ENCODE peak calls at places on chromosomes 16 and 17, in seven cellular contexts. G, I, M, Y, W, Q and P are unnamed samples. For H3K4me1, the result is how much of the 10 kb centered on the place peaks cover.

GRCh38 chr16:88772871-88773811 is 11.9 kb downstream of the PIEZO1 start:
- DNase-seq in Y (peak), M (no peak), G (no peak), W (peak), I (no peak), Q (no peak), P (peak)

GRCh38 chr16:89061590-89062380 is 31.9 kb upstream of the ACSF3 start:
- DNase-seq in G (no peak), Y (peak), Q (no peak), W (no peak), I (no peak), M (no peak), P (no peak)

GRCh38 chr16:55760665-55761035 is 72.2 kb downstream of the CES1 start:
- DNase-seq in W (no peak), I (peak), Q (no peak), G (no peak), M (no peak), Y (no peak), P (no peak)

GRCh38 chr17:65514082-65514481 is 47.4 kb downstream of the AXIN2 start:
- DNase-seq in I (no peak), G (no peak), Y (no peak), W (no peak), Q (no peak), M (no peak), P (no peak)

GRCh38 chr16:47374629-47375028 is 86.2 kb downstream of the ITFG1 start:
- DNase-seq in M (no peak), Y (no peak), G (no peak), W (no peak), I (no peak), Q (no peak), P (no peak)

GRCh38 chr16:19166500-19166899 is 1.5 kb upstream of the SYT17 start:
- DNase-seq in G (no peak), I (peak), M (no peak), Q (no peak), Y (no peak), W (no peak), P (no peak)

GRCh38 chr16:30934827-30935557 is 11.6 kb downstream of the FBXL19 start:
- DNase-seq in Q (no peak), M (no peak), Y (peak), W (peak), I (no peak), G (peak), P (no peak)

GRCh38 chr17:76239538-76240274 is 587 bp downstream of the RNF157 start:
- DNase-seq in Y (peak), M (no peak), G (no peak), W (no peak), I (no peak), Q (no peak), P (peak)

GRCh38 chr17:68511254-68511670 is 968 bp upstream of the PRKAR1A start:
- DNase-seq in G (no peak), W (no peak), I (no peak), Q (no peak), Y (no peak), M (no peak), P (no peak)

GRCh38 chr17:65888649-65889048 is 303.3 kb downstream of the CEP112 start:
- DNase-seq in G (no peak), I (no peak), Y (no peak), Q (no peak), M (no peak), W (no peak), P (no peak)

GRCh38 chr16:58077796-58078195 is 51.4 kb downstream of the CFAP20 start:
- DNase-seq in Q (no peak), Y (no peak), W (no peak), G (no peak), M (no peak), I (no peak), P (no peak)

GRCh38 chr16:78505544-78506371 is 406.3 kb downstream of the WWOX start:
- DNase-seq in Q (no peak), G (peak), Y (no peak), W (peak), I (peak), M (peak), P (no peak)

GRCh38 chr17:39208136-39208535 is 8.1 kb downstream of the RPL19 start:
- DNase-seq in W (no peak), Y (no peak), I (peak), M (no peak), G (no peak), Q (no peak), P (no peak)

GRCh38 chr16:70789231-70789926 is 11.6 kb downstream of the VAC14 start:
- DNase-seq in I (no peak), G (peak), W (peak), M (no peak), Q (no peak), Y (no peak), P (peak)

GRCh38 chr16:4511441-4512082 is 27.0 kb downstream of the CDIP1 start:
- DNase-seq in G (peak), Y (peak), W (no peak), Q (no peak), I (no peak), M (no peak), P (peak)

GRCh38 chr16:9557266-9557665 is 465.8 kb downstream of the HAPSTR1 start:
- DNase-seq in I (no peak), M (no peak), Q (no peak), G (no peak), Y (no peak), W (no peak), P (no peak)

GRCh38 chr17:29622337-29623282 is at the start of gene CORO6:
- DNase-seq in M (no peak), G (peak), Q (peak), W (peak), Y (peak), I (peak), P (no peak)

GRCh38 chr17:50288306-50288705 is 14.0 kb downstream of the TMEM92 start:
- DNase-seq in W (no peak), M (no peak), I (no peak), Q (no peak), Y (no peak), G (no peak), P (no peak)
- H3K4me1 ChIP-seq in W (under half), M (half or more), I (under half), Q (under half), Y (under half), G (under half), P (under half)

DNA sequence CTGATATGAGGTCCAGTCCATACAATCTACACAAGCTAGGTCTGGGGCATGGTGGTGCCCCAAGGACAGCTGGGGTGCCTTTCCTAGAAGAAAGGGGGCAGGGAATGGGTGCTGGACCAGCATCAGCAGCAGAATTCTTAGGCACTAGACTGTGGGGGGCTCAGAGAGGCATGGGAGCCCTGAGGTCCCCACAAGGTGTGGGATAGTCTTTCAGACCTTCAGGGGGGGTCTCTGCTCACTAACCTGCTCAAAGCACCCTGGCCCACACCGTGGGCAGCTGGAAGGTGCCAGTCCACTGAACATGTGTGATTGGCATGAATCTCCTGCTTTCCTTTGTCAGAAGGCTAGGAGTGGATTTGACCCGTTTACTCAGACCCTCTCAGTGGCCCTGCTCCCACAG is 26.1 kb upstream of the C16orf78 start:
- DNase-seq in M (no peak), I (no peak), Y (no peak), W (no peak), G (no peak), Q (no peak), P (no peak)
- H3K4me1 ChIP-seq in M (under half), I (under half), Y (under half), W (under half), G (under half), Q (under half), P (under half)

DNA sequence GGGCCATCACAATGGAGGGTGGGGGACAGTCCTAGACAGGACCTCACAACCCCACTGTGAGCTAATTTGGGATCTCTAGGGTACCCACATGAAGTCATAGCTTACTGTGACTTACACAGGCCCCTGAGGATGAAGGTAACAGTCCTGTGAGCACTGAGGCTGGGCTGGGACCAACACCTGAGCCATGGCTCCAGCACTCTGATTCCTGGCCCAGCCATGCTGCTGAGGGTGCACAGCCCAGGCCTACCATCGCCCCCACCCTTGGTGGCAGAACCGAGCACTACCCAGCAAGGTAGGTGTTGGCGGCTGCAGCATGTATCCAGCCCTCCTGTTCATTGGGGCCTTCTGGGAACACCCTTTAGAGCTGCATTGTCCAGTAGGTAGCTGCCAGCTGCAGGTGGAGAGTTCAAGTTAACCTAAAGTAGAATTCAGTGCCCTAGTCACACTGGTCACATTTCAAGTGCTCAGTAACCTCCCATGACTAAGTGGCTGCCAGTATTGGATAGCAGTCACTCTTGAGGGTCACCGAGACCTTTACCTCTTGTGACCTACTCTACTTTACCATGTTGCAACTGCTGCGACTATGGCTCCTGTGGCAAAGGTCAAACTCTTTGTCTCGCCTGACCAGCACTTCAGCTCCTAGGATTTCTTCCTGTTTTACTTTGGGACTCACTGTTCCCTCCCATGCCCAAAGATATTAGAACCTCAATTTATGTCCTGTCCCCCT is 11.6 kb downstream of the AKAP1 start:
- DNase-seq in G (no peak), I (no peak), W (peak), Q (no peak), Y (no peak), M (no peak), P (no peak)
- H3K4me1 ChIP-seq in G (half or more), I (under half), W (half or more), Q (under half), Y (under half), M (half or more), P (under half)

GRCh38 chr17:10384175-10384574 is 11.4 kb upstream of the MYH13 start:
- DNase-seq in Q (no peak), I (no peak), G (no peak), W (peak), M (no peak), Y (peak), P (no peak)
- H3K4me1 ChIP-seq in Q (under half), I (under half), G (under half), W (under half), M (under half), Y (under half), P (under half)

GRCh38 chr17:80257716-80258213 is 2.9 kb upstream of the RNF213 start:
- DNase-seq in I (no peak), Q (no peak), Y (no peak), W (no peak), G (no peak), M (no peak), P (no peak)
- H3K4me1 ChIP-seq in I (under half), Q (under half), Y (under half), W (under half), G (under half), M (under half), P (half or more)

DNA sequence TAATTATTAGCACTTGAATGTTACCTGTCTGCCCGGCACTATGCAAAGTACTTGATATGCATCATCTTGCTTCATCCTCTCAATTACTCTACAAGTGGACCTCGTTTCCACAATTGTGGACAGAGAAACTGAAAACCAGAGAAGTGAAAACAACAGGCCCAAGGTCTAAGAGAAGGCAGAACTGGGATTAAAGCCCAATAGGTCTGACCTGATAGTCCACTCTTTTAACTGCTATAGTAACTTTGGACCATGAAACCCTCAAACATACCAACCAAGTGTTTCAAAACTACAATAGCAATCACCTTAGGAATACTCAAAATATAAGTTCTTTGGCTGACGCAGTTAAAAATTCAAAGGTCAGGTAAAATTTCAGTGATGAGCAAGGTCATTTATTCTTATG is 7.3 kb downstream of the STAT3 start:
- DNase-seq in Y (no peak), G (no peak), M (no peak), W (no peak), Q (no peak), I (no peak), P (no peak)
- H3K4me1 ChIP-seq in Y (under half), G (half or more), M (half or more), W (half or more), Q (under half), I (half or more), P (under half)

DNA sequence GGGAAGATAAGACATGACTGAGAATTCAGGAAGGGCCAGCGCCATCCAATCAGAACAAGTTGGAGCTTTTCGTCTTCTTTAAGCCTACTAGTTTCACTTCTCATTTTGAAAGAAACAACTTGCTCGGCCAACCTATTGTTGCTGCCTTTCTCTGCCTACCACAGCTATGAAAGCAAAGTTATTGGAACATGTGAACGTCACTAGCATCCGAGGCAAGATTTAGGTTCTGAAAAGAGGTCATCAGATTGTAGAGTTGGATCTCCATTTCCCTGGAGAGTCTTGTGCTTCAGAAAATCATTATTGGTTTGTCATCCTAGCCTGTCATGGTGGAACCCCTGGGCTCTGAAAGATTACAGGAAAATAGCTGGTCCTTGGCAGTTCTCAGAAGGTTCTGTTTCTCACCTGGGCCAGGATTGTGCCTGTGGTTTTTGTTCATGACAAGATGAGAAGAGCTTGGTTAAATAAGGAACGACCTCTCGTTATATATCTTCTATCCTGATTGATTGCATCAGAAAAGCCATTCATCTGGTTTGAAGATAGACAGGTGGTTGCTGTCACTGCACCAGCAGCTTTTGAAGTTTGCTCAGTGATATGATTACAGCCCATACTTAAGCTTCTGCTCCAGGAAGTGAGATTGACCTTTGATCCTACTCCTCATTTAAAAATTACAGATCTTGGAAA is 25.3 kb downstream of the CDH13 start:
- DNase-seq in Q (no peak), W (no peak), G (no peak), Y (no peak), M (no peak), I (no peak), P (peak)
- H3K4me1 ChIP-seq in Q (half or more), W (half or more), G (under half), Y (under half), M (under half), I (under half), P (half or more)

DNA sequence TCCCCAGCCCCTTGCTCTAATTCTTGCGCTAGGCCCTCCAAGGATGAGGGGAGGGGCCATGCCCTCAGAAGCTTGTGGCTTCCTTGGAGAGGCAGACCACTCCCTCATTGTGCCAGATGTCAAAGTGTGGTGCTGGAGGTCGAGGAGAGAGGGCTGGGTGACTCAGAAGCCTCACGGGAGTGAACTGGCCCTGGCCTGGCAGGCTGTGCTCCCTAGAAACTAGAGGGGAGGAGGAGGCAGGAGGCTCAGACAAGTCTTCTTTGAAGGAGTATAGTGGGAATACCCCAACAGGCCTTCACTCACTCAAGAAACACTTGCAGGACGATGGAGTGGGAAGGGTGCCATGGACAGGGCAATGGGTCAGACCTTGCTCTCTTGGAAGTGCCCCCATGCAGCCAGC is 18.5 kb downstream of the ANKRD40 start:
- DNase-seq in I (no peak), Q (no peak), W (no peak), M (no peak), Y (peak), G (no peak), P (no peak)
- H3K4me1 ChIP-seq in I (under half), Q (under half), W (under half), M (half or more), Y (under half), G (half or more), P (under half)

DNA sequence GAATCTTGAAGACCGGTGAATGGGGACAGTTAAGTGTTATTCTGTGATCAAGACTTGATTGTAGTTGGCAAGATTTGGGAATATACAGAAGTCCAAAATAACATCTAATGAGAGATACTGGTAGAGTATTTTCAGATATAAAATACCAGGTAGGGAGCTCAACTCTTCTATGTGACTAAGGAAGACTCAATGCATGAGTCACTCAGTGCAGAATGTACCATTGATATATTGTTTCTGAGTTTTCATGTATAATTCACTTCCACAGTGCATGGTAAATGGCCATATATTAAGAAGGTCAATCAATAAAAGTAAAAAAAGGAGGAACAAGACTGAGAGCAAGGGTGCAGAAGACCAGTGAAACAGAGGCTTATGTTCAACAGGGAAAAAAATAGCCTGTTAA is 1388.0 kb downstream of the CDH8 start:
- DNase-seq in I (no peak), M (no peak), G (no peak), Y (no peak), Q (no peak), W (no peak), P (no peak)
- H3K4me1 ChIP-seq in I (under half), M (under half), G (under half), Y (under half), Q (under half), W (under half), P (under half)

GRCh38 chr16:54175552-54176375 is 110.8 kb downstream of the IRX3 start:
- DNase-seq in M (no peak), Y (no peak), I (no peak), G (no peak), W (no peak), Q (no peak), P (no peak)
- H3K4me1 ChIP-seq in M (under half), Y (half or more), I (under half), G (under half), W (under half), Q (under half), P (under half)